ENCODE peak calls at places on chromosomes 4 and X, in four cellular contexts. W is lower lobe of right lung, O is thyroid gland, S is DND-41. C is an unnamed sample.

GRCh38 chrX:100830547-100830946 is 10.4 kb downstream of the CSTF2 start:
- DNase-seq in W (no peak), O (no peak), S (no peak), C (no peak)

GRCh38 chrX:23503835-23504539 is 163.3 kb upstream of the PRDX4 start:
- DNase-seq in W (peak; percentile 70), O (peak; percentile 66), S (no peak), C (peak; percentile 80)

GRCh38 chrX:132491191-132491590 is 2.4 kb upstream of the MBNL3 start:
- DNase-seq in W (no peak), O (no peak), S (peak; percentile 60), C (no peak)

GRCh38 chr4:75552452-75552851 is 3.4 kb upstream of the ODAPH start:
- DNase-seq in W (no peak), O (no peak), S (no peak), C (no peak)

GRCh38 chrX:45824471-45824870 is 623.8 kb upstream of the DIPK2B start:
- DNase-seq in W (no peak), O (peak; percentile 82), S (no peak), C (peak; percentile 77)

GRCh38 chr4:146450524-146450923 is 71.2 kb downstream of the SLC10A7 start:
- DNase-seq in W (no peak), O (no peak), S (no peak), C (no peak)

GRCh38 chrX:8364369-8365141 is 100.1 kb upstream of the VCX3B start:
- DNase-seq in W (peak; percentile 35), O (peak; percentile 34), S (peak; percentile 23), C (peak; percentile 1)

GRCh38 chr4:85784947-85785346 is 310.0 kb downstream of the ARHGAP24 start:
- DNase-seq in W (no peak), O (no peak), S (no peak), C (no peak)

GRCh38 chrX:868248-868647 is 237.7 kb downstream of the SHOX start:
- DNase-seq in W (no peak), O (no peak), S (no peak), C (no peak)

GRCh38 chr4:36006226-36006625 is 238.1 kb downstream of the ARAP2 start:
- DNase-seq in W (no peak), O (no peak), S (no peak), C (peak; percentile 58)

GRCh38 chr4:54539500-54540029 is 118.2 kb upstream of the KIT start:
- DNase-seq in W (peak; percentile 69), O (peak; percentile 76), S (no peak), C (no peak)

GRCh38 chr4:47733506-47733905 is 104.4 kb downstream of the CORIN start:
- DNase-seq in W (no peak), O (no peak), S (no peak), C (no peak)

GRCh38 chr4:33063238-33063637 is 2343.1 kb downstream of the PCDH7 start:
- DNase-seq in W (no peak), O (no peak), S (no peak), C (no peak)

GRCh38 chr4:70901607-70901983 is 574 bp upstream of the MOB1B start:
- DNase-seq in W (no peak), O (no peak), S (no peak), C (no peak)

GRCh38 chr4:111652206-111652605 is 493.0 kb upstream of the FAM241A start:
- DNase-seq in W (no peak), O (no peak), S (no peak), C (peak; percentile 13)

GRCh38 chr4:10305816-10306215 is 151.4 kb downstream of the ZNF518B start:
- DNase-seq in W (no peak), O (no peak), S (no peak), C (no peak)

GRCh38 chrX:119690921-119691716 is 1.8 kb downstream of the SEPTIN6 start:
- DNase-seq in W (no peak), O (no peak), S (peak; percentile 64), C (peak; percentile 10)

GRCh38 chrX:2516612-2517011 is 15.8 kb upstream of the DHRSX start:
- DNase-seq in W (no peak), O (peak; percentile 61), S (no peak), C (no peak)

GRCh38 chrX:48573690-48574269 is 504 bp upstream of the RBM3 start:
- DNase-seq in W (peak; percentile 46), O (peak; percentile 24), S (no peak), C (no peak)

GRCh38 chrX:103157511-103158316 is 57.2 kb upstream of the BEX4 start:
- DNase-seq in W (no peak), O (peak; percentile 3), S (peak; percentile 23), C (no peak)

GRCh38 chr4:1136028-1136427 is 22.7 kb upstream of the RNF212 start:
- DNase-seq in W (peak; percentile 59), O (no peak), S (no peak), C (no peak)

GRCh38 chr4:168769416-168769815 is 240.6 kb downstream of the CBR4 start:
- DNase-seq in W (no peak), O (no peak), S (no peak), C (no peak)

GRCh38 chrX:63430026-63430425 is 78.9 kb upstream of the SPIN4 start:
- DNase-seq in W (no peak), O (no peak), S (no peak), C (no peak)

GRCh38 chr4:125022855-125023501 is 291.8 kb upstream of the FAT4 start:
- DNase-seq in W (no peak), O (no peak), S (no peak), C (no peak)

GRCh38 chr4:185774815-185775684 is 36.9 kb downstream of the SORBS2 start:
- DNase-seq in W (peak; percentile 51), O (peak; percentile 78), S (no peak), C (no peak)

GRCh38 chrX:106959897-106960296 is 39.7 kb downstream of the CLDN2 start:
- DNase-seq in W (no peak), O (no peak), S (no peak), C (peak; percentile 8)

DNA sequence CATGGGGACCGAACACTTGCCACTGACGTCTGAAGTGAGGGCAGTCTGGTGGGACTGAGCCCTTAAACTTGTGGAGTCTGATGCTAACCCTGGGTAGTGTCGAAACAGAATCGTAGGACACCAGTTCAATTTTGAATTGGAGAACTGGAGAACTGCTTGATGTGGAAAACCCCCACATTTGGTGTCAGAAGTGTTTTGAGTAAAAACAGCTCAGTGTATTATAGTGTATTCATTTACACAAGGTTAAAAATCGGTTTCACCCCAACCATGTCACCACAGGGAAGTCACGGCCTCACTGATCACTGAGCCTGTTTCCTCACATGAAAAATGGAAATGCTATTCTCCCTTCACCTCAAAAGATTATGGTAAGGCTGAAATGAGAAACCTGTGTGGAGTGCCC is 21.9 kb downstream of the PIN4 start:
- DNase-seq in W (no peak), O (no peak), S (no peak), C (no peak)
- H3K27ac ChIP-seq in W (no peak overlapping the region), O (no peak overlapping the region), S (no peak overlapping the region), C (no peak overlapping the region)

GRCh38 chrX:39859991-39860861 is 237.5 kb downstream of the BCOR start:
- DNase-seq in W (no peak), O (peak; percentile 25), S (peak; percentile 79), C (peak; percentile 19)
- TF ChIP-seq CTCF in W (no peak), O (no peak), S (peak; percentile 20), C (no peak)

GRCh38 chr4:173990879-173991231 is 292.6 kb downstream of the FBXO8 start:
- DNase-seq in W (no peak), O (peak; percentile 3), S (no peak), C (no peak)
- H3K27ac ChIP-seq in W (no peak overlapping the region), O (no peak overlapping the region), S (no peak overlapping the region), C (no peak overlapping the region)

DNA sequence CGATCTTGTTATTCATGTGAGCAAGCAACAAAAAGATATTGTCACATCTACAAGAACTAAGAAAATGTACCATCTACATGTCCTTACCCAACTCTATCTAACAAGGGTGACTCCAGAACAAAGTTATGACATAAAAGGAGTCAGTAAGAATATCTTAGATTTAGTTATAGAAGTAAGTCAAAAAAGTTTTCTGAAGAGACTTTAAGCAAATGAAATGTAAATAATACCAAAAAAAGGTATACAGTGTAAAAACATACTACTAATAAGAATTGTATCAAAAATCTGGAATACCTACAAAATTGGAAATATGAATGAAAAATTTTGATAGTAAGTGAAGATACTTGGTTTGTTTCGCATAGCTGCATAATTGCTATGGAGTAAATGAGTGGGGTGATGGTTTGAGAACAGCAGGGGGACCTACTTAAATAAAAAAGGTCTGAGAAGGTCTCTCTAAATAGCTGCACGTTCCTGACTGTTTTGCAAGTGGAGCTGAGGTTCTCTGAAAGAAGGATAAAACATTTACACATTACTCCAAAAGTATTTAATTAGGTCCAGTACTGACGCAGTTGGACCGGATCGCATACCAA is 51.0 kb upstream of the ENPP6 start:
- DNase-seq in W (no peak), O (no peak), S (no peak), C (no peak)
- TF ChIP-seq CTCF in W (no peak), O (no peak), S (no peak), C (no peak)

GRCh38 chrX:136064661-136065043 is 79.4 kb downstream of the SLC9A6 start:
- DNase-seq in W (no peak), O (no peak), S (no peak), C (no peak)

GRCh38 chrX:136065044-136065671 is 79.9 kb downstream of the SLC9A6 start:
- DNase-seq in W (peak; percentile 50), O (no peak), S (peak; percentile 37), C (peak; percentile 8)

GRCh38 chrX:136061302-136061701 is 76.1 kb downstream of the SLC9A6 start:
- DNase-seq in W (no peak), O (no peak), S (no peak), C (no peak)

GRCh38 chrX:136067097-136067496 is 80.2 kb upstream of the FHL1 start:
- DNase-seq in W (no peak), O (no peak), S (no peak), C (no peak)

GRCh38 chrX:136063340-136064079 is 78.3 kb downstream of the SLC9A6 start:
- DNase-seq in W (peak; percentile 49), O (no peak), S (no peak), C (no peak)
- H3K27ac ChIP-seq in W (peak overlapping the region; percentile 31), O (no peak overlapping the region), S (no peak overlapping the region), C (no peak overlapping the region)

GRCh38 chr4:17997129-17997528 is 24.4 kb downstream of the LCORL start:
- DNase-seq in W (no peak), O (no peak), S (no peak), C (peak; percentile 14)

GRCh38 chr4:17995165-17995564 is 26.4 kb downstream of the LCORL start:
- DNase-seq in W (no peak), O (no peak), S (no peak), C (no peak)
- TF ChIP-seq CTCF in W (no peak), O (no peak), S (no peak), C (no peak)

GRCh38 chr4:6999172-7000086 is 43.7 kb upstream of the TADA2B start:
- DNase-seq in W (no peak), O (no peak), S (no peak), C (peak; percentile 72)
- H3K27ac ChIP-seq in W (no peak overlapping the region), O (no peak overlapping the region), S (no peak overlapping the region), C (peak overlapping the region; percentile 84)

GRCh38 chrX:109857898-109858297 is 124.8 kb upstream of the ACSL4 start:
- DNase-seq in W (no peak), O (no peak), S (no peak), C (no peak)

GRCh38 chrX:109862386-109862910 is 129.4 kb upstream of the ACSL4 start:
- DNase-seq in W (no peak), O (no peak), S (no peak), C (no peak)

GRCh38 chrX:109856974-109857373 is 123.9 kb upstream of the ACSL4 start:
- DNase-seq in W (no peak), O (no peak), S (peak; percentile 5), C (peak; percentile 21)

GRCh38 chrX:109858602-109859341 is 125.7 kb upstream of the ACSL4 start:
- DNase-seq in W (no peak), O (no peak), S (no peak), C (no peak)

GRCh38 chrX:109859673-109860072 is 126.6 kb upstream of the ACSL4 start:
- DNase-seq in W (no peak), O (no peak), S (no peak), C (no peak)
- TF ChIP-seq CTCF in W (no peak), O (no peak), S (no peak), C (no peak)